ENCODE peak calls at places on chromosomes 4 and X, in eight cellular contexts. Z, S, F, W, J, I, K and L are unnamed samples.

GRCh38 chr4:40423735-40424134 is 88.6 kb downstream of the CHRNA9 start:
- DNase-seq in K (no peak), S (no peak), Z (no peak), J (no peak), F (no peak), I (no peak), W (no peak), L (no peak)

GRCh38 chr4:142407569-142407968 is 438.5 kb downstream of the INPP4B start:
- DNase-seq in W (no peak), I (no peak), J (no peak), S (no peak), Z (no peak), F (no peak), K (no peak), L (no peak)

GRCh38 chr4:150518559-150518958 is 63.4 kb upstream of the MAB21L2 start:
- DNase-seq in W (no peak), F (no peak), K (no peak), Z (no peak), S (no peak), J (no peak), I (no peak), L (no peak)

GRCh38 chr4:43394976-43395375 is 502.5 kb downstream of the GRXCR1 start:
- DNase-seq in J (no peak), Z (no peak), K (no peak), F (no peak), S (no peak), I (no peak), W (no peak), L (no peak)

GRCh38 chrX:112067601-112068000 is 15.0 kb downstream of the TRPC5 start:
- DNase-seq in I (no peak), F (no peak), W (no peak), J (no peak), S (no peak), Z (no peak), K (no peak), L (no peak)

GRCh38 chr4:98522603-98523395 is 135.6 kb downstream of the TSPAN5 start:
- DNase-seq in J (no peak), F (no peak), K (no peak), W (no peak), Z (no peak), I (no peak), S (peak; percentile 48), L (no peak)

GRCh38 chr4:65083076-65083475 is 587.2 kb downstream of the EPHA5 start:
- DNase-seq in K (no peak), J (no peak), Z (no peak), I (no peak), F (no peak), S (no peak), W (no peak), L (no peak)

GRCh38 chr4:15691346-15692140 is 9.9 kb downstream of the FAM200B start:
- DNase-seq in F (no peak), I (no peak), W (no peak), Z (no peak), S (peak; percentile 69), K (no peak), J (no peak), L (no peak)

GRCh38 chr4:121252224-121252806 is 88.2 kb upstream of the TNIP3 start:
- DNase-seq in K (peak; percentile 20), I (peak; percentile 73), S (peak; percentile 69), J (peak; percentile 49), Z (peak; percentile 69), W (peak; percentile 49), F (peak; percentile 20), L (no peak)

GRCh38 chrX:37347420-37347819 is 1.7 kb upstream of the PRRG1 start:
- DNase-seq in W (no peak), K (no peak), Z (no peak), S (no peak), F (no peak), J (no peak), I (no peak), L (no peak)

GRCh38 chrX:42149281-42149680 is 225.9 kb upstream of the CASK start:
- DNase-seq in W (no peak), F (no peak), I (no peak), K (no peak), S (no peak), Z (no peak), J (no peak), L (no peak)

GRCh38 chr4:137212601-137213000 is 319.7 kb downstream of the PCDH18 start:
- DNase-seq in W (no peak), J (no peak), F (no peak), S (peak; percentile 74), Z (no peak), K (no peak), I (no peak), L (no peak)

GRCh38 chr4:99390060-99390459 is 37.5 kb upstream of the ADH1C start:
- DNase-seq in J (no peak), K (no peak), W (no peak), S (no peak), F (no peak), I (no peak), Z (no peak), L (no peak)

GRCh38 chr4:7960017-7960789 is 20.5 kb upstream of the AFAP1 start:
- DNase-seq in K (no peak), I (no peak), W (no peak), Z (no peak), F (no peak), S (no peak), J (no peak), L (no peak)

GRCh38 chr4:158914178-158914577 is 145.4 kb downstream of the FNIP2 start:
- DNase-seq in S (no peak), J (no peak), K (no peak), I (no peak), W (no peak), Z (no peak), F (no peak), L (no peak)

GRCh38 chrX:12949927-12950656 is 24.8 kb upstream of the TMSB4X start:
- DNase-seq in Z (peak; percentile 70), K (peak; percentile 63), W (peak; percentile 84), I (no peak), J (peak; percentile 80), F (no peak), S (peak; percentile 82), L (no peak)

GRCh38 chr4:80309301-80310004 is 26.1 kb upstream of the CFAP299 start:
- DNase-seq in I (no peak), W (no peak), J (no peak), Z (no peak), K (no peak), S (no peak), F (no peak), L (no peak)

GRCh38 chr4:101464596-101464995 is 117.3 kb upstream of the PPP3CA start:
- DNase-seq in W (no peak), K (no peak), I (no peak), F (no peak), S (no peak), Z (no peak), J (no peak), L (no peak)

GRCh38 chr4:101156619-101157310 is 190.6 kb downstream of the PPP3CA start:
- DNase-seq in I (no peak), F (no peak), W (no peak), S (no peak), K (no peak), J (no peak), Z (no peak), L (no peak)

GRCh38 chrX:17983389-17983788 is 122.3 kb upstream of the RAI2 start:
- DNase-seq in W (no peak), K (no peak), Z (no peak), J (no peak), F (no peak), S (no peak), I (no peak), L (no peak)

GRCh38 chrX:74923942-74924448 is 1.3 kb downstream of the NEXMIF start:
- DNase-seq in S (no peak), K (peak; percentile 0), I (peak; percentile 15), Z (peak; percentile 8), W (no peak), J (no peak), F (no peak), L (no peak)

GRCh38 chrX:19647731-19648588 is 132.7 kb upstream of the MAP3K15 start:
- DNase-seq in J (no peak), Z (no peak), W (no peak), K (no peak), I (no peak), S (no peak), F (no peak), L (no peak)

GRCh38 chr4:7668282-7668681 is 233.6 kb upstream of the PSAPL1 start:
- DNase-seq in I (no peak), J (no peak), F (no peak), K (no peak), W (no peak), S (no peak), Z (no peak), L (peak; percentile 30)

GRCh38 chrX:115499112-115499805 is 61.7 kb upstream of the PLS3 start:
- DNase-seq in S (peak; percentile 11), F (no peak), K (no peak), J (no peak), Z (no peak), W (no peak), I (no peak), L (no peak)

GRCh38 chr4:15006416-15007024 is 4.2 kb downstream of the CPEB2 start:
- DNase-seq in F (no peak), K (no peak), S (no peak), I (no peak), Z (no peak), W (no peak), J (no peak), L (no peak)